ENCODE peak calls at places on chromosomes 7 and 10, in four cellular contexts. One of them, this sample, is unnamed.
A peak's percentile ranks its signal among the peaks of the same experiment; 100 is the strongest.

GRCh38 chr10:86871563-86872183 is 85.7 kb downstream of the MMRN2 start:
- DNase-seq in NCI-H226: peak; percentile 23
- DNase-seq in uterus: no peak
- DNase-seq in iPS-NIHi11: peak; percentile 38
- DNase-seq in this sample: no peak

GRCh38 chr7:130982160-130982638 is 248.2 kb upstream of the KLF14 start:
- DNase-seq in NCI-H226: no peak
- DNase-seq in iPS-NIHi11: peak; percentile 58
- DNase-seq in uterus: no peak
- DNase-seq in this sample: peak; percentile 72

GRCh38 chr7:101804087-101804631 is 13.3 kb upstream of the CUX1 start:
- DNase-seq in iPS-NIHi11: peak; percentile 48
- DNase-seq in uterus: no peak
- DNase-seq in NCI-H226: no peak
- DNase-seq in this sample: no peak

GRCh38 chr10:90947025-90947960 is 26.4 kb upstream of the ANKRD1 start:
- DNase-seq in iPS-NIHi11: no peak
- DNase-seq in NCI-H226: peak; percentile 63
- DNase-seq in uterus: no peak
- DNase-seq in this sample: no peak

GRCh38 chr10:23965123-23965522 is 243.8 kb upstream of the KIAA1217 start:
- DNase-seq in NCI-H226: no peak
- DNase-seq in uterus: no peak
- DNase-seq in iPS-NIHi11: no peak
- DNase-seq in this sample: no peak

GRCh38 chr7:18119985-18120384 is 92.3 kb upstream of the PRPS1L1 start:
- DNase-seq in iPS-NIHi11: no peak
- DNase-seq in NCI-H226: peak; percentile 28
- DNase-seq in uterus: no peak
- DNase-seq in this sample: no peak

GRCh38 chr10:120456626-120457430 is at the start of gene PLPP4:
- DNase-seq in iPS-NIHi11: peak; percentile 86
- DNase-seq in uterus: no peak
- DNase-seq in NCI-H226: peak; percentile 54
- DNase-seq in this sample: no peak

GRCh38 chr10:54799491-54799890 is 1.5 kb downstream of the PCDH15 start:
- DNase-seq in NCI-H226: no peak
- DNase-seq in iPS-NIHi11: no peak
- DNase-seq in uterus: no peak
- DNase-seq in this sample: no peak

GRCh38 chr10:30074933-30075332 is 15.5 kb upstream of the JCAD start:
- DNase-seq in uterus: no peak
- DNase-seq in NCI-H226: no peak
- DNase-seq in iPS-NIHi11: no peak
- DNase-seq in this sample: no peak

GRCh38 chr10:30443049-30443448 is 9.1 kb downstream of the MAP3K8 start:
- DNase-seq in NCI-H226: no peak
- DNase-seq in uterus: no peak
- DNase-seq in iPS-NIHi11: no peak
- DNase-seq in this sample: no peak

GRCh38 chr10:75895259-75895658 is 463.8 kb downstream of the LRMDA start:
- DNase-seq in iPS-NIHi11: no peak
- DNase-seq in NCI-H226: no peak
- DNase-seq in uterus: no peak
- DNase-seq in this sample: no peak

GRCh38 chr10:128024426-128024825 is 101.8 kb downstream of the MKI67 start:
- DNase-seq in uterus: peak; percentile 2
- DNase-seq in NCI-H226: no peak
- DNase-seq in iPS-NIHi11: no peak
- DNase-seq in this sample: no peak

GRCh38 chr7:142876236-142876960 is 9.1 kb downstream of the TRPV6 start:
- DNase-seq in NCI-H226: no peak
- DNase-seq in iPS-NIHi11: no peak
- DNase-seq in uterus: no peak
- DNase-seq in this sample: no peak

This sample was measured in foreskin keratinocyte.